ENCODE peak calls at places on chromosomes 7 and 10, in five cellular contexts. One of them, this sample, is unnamed.

GRCh38 chr7:94996331-94996730 is 88.9 kb downstream of the PPP1R9A start:
- DNase-seq in left lung: no peak
- DNase-seq in astrocyte: no peak
- DNase-seq in OCI-LY7: no peak
- DNase-seq in GM23338: no peak
- DNase-seq in this sample: no peak

GRCh38 chr10:102773986-102774385 is 30.2 kb downstream of the WBP1L start:
- DNase-seq in OCI-LY7: no peak
- DNase-seq in astrocyte: no peak
- DNase-seq in left lung: no peak
- DNase-seq in GM23338: no peak
- DNase-seq in this sample: no peak

GRCh38 chr7:119028736-119029135 is 804.2 kb downstream of the ANKRD7 start:
- DNase-seq in OCI-LY7: no peak
- DNase-seq in astrocyte: no peak
- DNase-seq in GM23338: no peak
- DNase-seq in left lung: no peak
- DNase-seq in this sample: no peak

GRCh38 chr10:26780793-26781601 is 79.8 kb downstream of the ABI1 start:
- DNase-seq in left lung: no peak
- DNase-seq in OCI-LY7: peak; percentile 28
- DNase-seq in GM23338: peak; percentile 73
- DNase-seq in astrocyte: peak; percentile 95
- DNase-seq in this sample: no peak

GRCh38 chr7:81956520-81956919 is 186.7 kb upstream of the HGF start:
- DNase-seq in GM23338: peak; percentile 86
- DNase-seq in left lung: no peak
- DNase-seq in astrocyte: peak; percentile 45
- DNase-seq in OCI-LY7: peak; percentile 63
- DNase-seq in this sample: peak; percentile 9

GRCh38 chr7:1693991-1694524 is 24.0 kb downstream of the ELFN1 start:
- DNase-seq in astrocyte: peak; percentile 60
- DNase-seq in left lung: peak; percentile 24
- DNase-seq in GM23338: peak; percentile 87
- DNase-seq in OCI-LY7: no peak
- DNase-seq in this sample: no peak

GRCh38 chr7:65475734-65476319 is 102.2 kb downstream of the ZNF92 start:
- DNase-seq in OCI-LY7: peak; percentile 99
- DNase-seq in astrocyte: peak; percentile 36
- DNase-seq in GM23338: no peak
- DNase-seq in left lung: no peak
- DNase-seq in this sample: peak; percentile 67

GRCh38 chr7:128831178-128831993 is 1.2 kb downstream of the FLNC start:
- DNase-seq in astrocyte: peak; percentile 74
- DNase-seq in OCI-LY7: peak; percentile 13
- DNase-seq in GM23338: peak; percentile 68
- DNase-seq in left lung: peak; percentile 30
- DNase-seq in this sample: no peak

GRCh38 chr7:140230517-140230861 is 53.7 kb upstream of the KDM7A start:
- DNase-seq in astrocyte: no peak
- DNase-seq in GM23338: no peak
- DNase-seq in left lung: peak; percentile 52
- DNase-seq in OCI-LY7: no peak
- DNase-seq in this sample: peak; percentile 74

GRCh38 chr10:62769574-62770242 is 34.8 kb upstream of the ADO start:
- DNase-seq in astrocyte: no peak
- DNase-seq in GM23338: peak; percentile 26
- DNase-seq in left lung: no peak
- DNase-seq in OCI-LY7: no peak
- DNase-seq in this sample: no peak

GRCh38 chr7:29292886-29293658 is 98.5 kb downstream of the CHN2 start:
- DNase-seq in astrocyte: no peak
- DNase-seq in OCI-LY7: no peak
- DNase-seq in GM23338: no peak
- DNase-seq in left lung: no peak
- DNase-seq in this sample: no peak

GRCh38 chr10:88104213-88104612 is 240.8 kb downstream of the PTEN start:
- DNase-seq in left lung: no peak
- DNase-seq in GM23338: no peak
- DNase-seq in OCI-LY7: no peak
- DNase-seq in astrocyte: no peak
- DNase-seq in this sample: no peak
- H3K4me1 ChIP-seq in left lung: no peaks in the 10 kb centered on the region
- H3K4me1 ChIP-seq in GM23338: no peaks in the 10 kb centered on the region
- H3K4me1 ChIP-seq in OCI-LY7: peaks cover 57% of the 10 kb centered on the region
- H3K4me1 ChIP-seq in astrocyte: no peaks in the 10 kb centered on the region
- H3K4me1 ChIP-seq in this sample: no peaks in the 10 kb centered on the region

GRCh38 chr10:35224045-35224740 is 97.5 kb downstream of the CREM start:
- DNase-seq in left lung: no peak
- DNase-seq in astrocyte: no peak
- DNase-seq in OCI-LY7: no peak
- DNase-seq in GM23338: peak; percentile 24
- DNase-seq in this sample: no peak

GRCh38 chr10:35225204-35225603 is 98.6 kb downstream of the CREM start:
- DNase-seq in left lung: no peak
- DNase-seq in GM23338: no peak
- DNase-seq in astrocyte: no peak
- DNase-seq in OCI-LY7: no peak
- DNase-seq in this sample: no peak

GRCh38 chr10:35226507-35226906 is 99.9 kb downstream of the CREM start:
- DNase-seq in astrocyte: no peak
- DNase-seq in OCI-LY7: no peak
- DNase-seq in left lung: no peak
- DNase-seq in GM23338: no peak
- DNase-seq in this sample: no peak

GRCh38 chr10:35231646-35232045 is 104.7 kb upstream of the CCNY start:
- DNase-seq in GM23338: no peak
- DNase-seq in left lung: no peak
- DNase-seq in OCI-LY7: no peak
- DNase-seq in astrocyte: no peak
- DNase-seq in this sample: no peak

GRCh38 chr10:35228058-35228457 is 101.4 kb downstream of the CREM start:
- DNase-seq in OCI-LY7: no peak
- DNase-seq in left lung: no peak
- DNase-seq in GM23338: peak; percentile 27
- DNase-seq in astrocyte: no peak
- DNase-seq in this sample: no peak
- TF ChIP-seq CTCF in OCI-LY7: no peak
- TF ChIP-seq CTCF in left lung: no peak
- TF ChIP-seq CTCF in GM23338: peak; percentile 30
- TF ChIP-seq CTCF in astrocyte: peak; percentile 6
- TF ChIP-seq CTCF in this sample: no peak

DNA sequence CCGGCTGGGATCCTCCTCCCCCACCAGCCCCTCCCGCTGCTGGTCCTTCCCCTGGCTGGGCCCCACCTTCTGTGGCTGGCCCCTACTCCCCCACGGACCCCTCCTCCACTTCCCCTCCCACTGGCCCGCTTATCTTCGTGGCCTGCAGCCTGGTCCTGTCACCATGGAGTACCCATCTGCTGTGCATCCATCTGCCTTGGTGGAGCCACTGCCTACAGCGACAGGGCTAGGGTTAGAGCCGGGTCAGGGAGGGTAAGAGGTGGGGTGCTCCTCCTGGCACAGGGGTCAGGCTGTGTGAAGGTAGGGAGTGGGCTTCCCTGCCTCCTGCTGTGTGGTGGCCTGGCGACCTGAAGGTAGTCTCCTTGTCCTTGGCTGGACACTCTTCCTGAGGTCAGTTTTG is 5.2 kb downstream of the ADCY1 start:
- DNase-seq in astrocyte: no peak
- DNase-seq in GM23338: no peak
- DNase-seq in left lung: no peak
- DNase-seq in OCI-LY7: no peak
- DNase-seq in this sample: no peak
- H3K36me3 ChIP-seq in astrocyte: no peaks in the 10 kb centered on the region
- H3K36me3 ChIP-seq in GM23338: no peaks in the 10 kb centered on the region
- H3K36me3 ChIP-seq in left lung: no peaks in the 10 kb centered on the region
- H3K36me3 ChIP-seq in OCI-LY7: no peaks in the 10 kb centered on the region
- H3K36me3 ChIP-seq in this sample: no peaks in the 10 kb centered on the region

DNA sequence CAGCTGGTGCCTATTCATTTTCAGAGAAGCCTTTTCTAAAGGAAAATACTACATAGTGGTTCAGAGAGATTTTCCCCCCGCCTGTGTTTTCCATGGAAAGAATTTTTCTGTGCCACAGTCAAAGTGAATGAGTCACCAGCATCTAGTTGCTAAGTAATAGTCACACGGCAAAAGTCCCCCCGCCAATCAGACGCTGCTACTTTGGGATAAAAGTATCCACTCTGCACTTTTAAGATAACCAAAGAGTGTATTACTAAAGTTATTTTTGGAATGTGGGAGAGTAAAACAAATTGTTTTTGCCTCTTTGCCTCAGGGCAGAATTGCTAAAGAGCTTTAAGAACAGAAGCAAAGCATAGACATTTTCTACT is 23.5 kb downstream of the ABLIM1 start:
- DNase-seq in GM23338: no peak
- DNase-seq in astrocyte: peak; percentile 95
- DNase-seq in OCI-LY7: no peak
- DNase-seq in left lung: peak; percentile 81
- DNase-seq in this sample: no peak
- H3K4me1 ChIP-seq in GM23338: peaks cover 24% of the 10 kb centered on the region
- H3K4me1 ChIP-seq in astrocyte: peaks cover 57% of the 10 kb centered on the region
- H3K4me1 ChIP-seq in OCI-LY7: no peaks in the 10 kb centered on the region
- H3K4me1 ChIP-seq in left lung: peaks cover 13% of the 10 kb centered on the region
- H3K4me1 ChIP-seq in this sample: no peaks in the 10 kb centered on the region

GRCh38 chr10:122798704-122799231 is 46.9 kb downstream of the CUZD1 start:
- DNase-seq in left lung: no peak
- DNase-seq in GM23338: no peak
- DNase-seq in OCI-LY7: no peak
- DNase-seq in astrocyte: no peak
- DNase-seq in this sample: no peak
- TF ChIP-seq CTCF in left lung: no peak
- TF ChIP-seq CTCF in GM23338: no peak
- TF ChIP-seq CTCF in OCI-LY7: no peak
- TF ChIP-seq CTCF in astrocyte: no peak
- TF ChIP-seq CTCF in this sample: no peak

GRCh38 chr7:114658188-114658587 is 243.6 kb downstream of the FOXP2 start:
- DNase-seq in OCI-LY7: no peak
- DNase-seq in left lung: no peak
- DNase-seq in astrocyte: no peak
- DNase-seq in GM23338: no peak
- DNase-seq in this sample: no peak

GRCh38 chr7:114659409-114659808 is 244.8 kb downstream of the FOXP2 start:
- DNase-seq in GM23338: no peak
- DNase-seq in astrocyte: no peak
- DNase-seq in left lung: no peak
- DNase-seq in OCI-LY7: no peak
- DNase-seq in this sample: no peak

GRCh38 chr7:114660007-114660406 is 245.4 kb downstream of the FOXP2 start:
- DNase-seq in left lung: no peak
- DNase-seq in OCI-LY7: no peak
- DNase-seq in GM23338: no peak
- DNase-seq in astrocyte: no peak
- DNase-seq in this sample: no peak

GRCh38 chr7:114653391-114654088 is 238.9 kb downstream of the FOXP2 start:
- DNase-seq in left lung: no peak
- DNase-seq in GM23338: no peak
- DNase-seq in astrocyte: no peak
- DNase-seq in OCI-LY7: no peak
- DNase-seq in this sample: no peak

GRCh38 chr7:114656471-114656870 is 241.9 kb downstream of the FOXP2 start:
- DNase-seq in OCI-LY7: no peak
- DNase-seq in astrocyte: no peak
- DNase-seq in left lung: no peak
- DNase-seq in GM23338: no peak
- DNase-seq in this sample: no peak
- H3K36me3 ChIP-seq in OCI-LY7: no peaks in the 10 kb centered on the region
- H3K36me3 ChIP-seq in astrocyte: no peaks in the 10 kb centered on the region
- H3K36me3 ChIP-seq in left lung: no peaks in the 10 kb centered on the region
- H3K36me3 ChIP-seq in GM23338: no peaks in the 10 kb centered on the region
- H3K36me3 ChIP-seq in this sample: no peaks in the 10 kb centered on the region

GRCh38 chr10:110352930-110353243 is 48.2 kb upstream of the SMNDC1 start:
- DNase-seq in GM23338: no peak
- DNase-seq in astrocyte: no peak
- DNase-seq in OCI-LY7: no peak
- DNase-seq in left lung: no peak
- DNase-seq in this sample: no peak

GRCh38 chr10:110353244-110354119 is 48.8 kb upstream of the SMNDC1 start:
- DNase-seq in left lung: no peak
- DNase-seq in GM23338: peak; percentile 58
- DNase-seq in astrocyte: peak; percentile 94
- DNase-seq in OCI-LY7: peak; percentile 14
- DNase-seq in this sample: no peak

GRCh38 chr10:110348351-110348750 is 43.6 kb upstream of the SMNDC1 start:
- DNase-seq in left lung: no peak
- DNase-seq in astrocyte: no peak
- DNase-seq in OCI-LY7: no peak
- DNase-seq in GM23338: no peak
- DNase-seq in this sample: no peak

GRCh38 chr10:110349826-110350225 is 45.1 kb upstream of the SMNDC1 start:
- DNase-seq in GM23338: no peak
- DNase-seq in left lung: no peak
- DNase-seq in OCI-LY7: no peak
- DNase-seq in astrocyte: no peak
- DNase-seq in this sample: no peak

DNA sequence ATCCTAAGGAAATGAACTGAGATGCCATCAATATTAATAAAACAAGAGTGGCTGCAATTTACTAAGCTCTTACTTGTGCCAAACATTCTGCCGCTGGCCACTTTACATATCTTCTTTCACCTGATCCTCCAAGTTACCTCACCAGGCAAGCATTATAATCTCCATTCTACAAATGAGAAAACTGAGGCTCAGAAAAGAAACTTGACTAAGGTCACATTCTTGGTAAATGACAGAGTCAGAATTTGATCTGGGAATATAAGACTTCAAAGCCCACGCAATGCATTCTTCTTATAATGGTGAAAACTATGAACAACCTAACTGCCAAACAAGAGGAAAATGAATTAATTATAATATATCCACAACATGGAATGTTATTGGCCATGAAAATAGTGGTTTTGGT is 46.1 kb upstream of the SMNDC1 start:
- DNase-seq in left lung: no peak
- DNase-seq in astrocyte: peak; percentile 90
- DNase-seq in GM23338: no peak
- DNase-seq in OCI-LY7: no peak
- DNase-seq in this sample: no peak
- H3K4me1 ChIP-seq in left lung: no peaks in the 10 kb centered on the region
- H3K4me1 ChIP-seq in astrocyte: peaks cover 21% of the 10 kb centered on the region
- H3K4me1 ChIP-seq in GM23338: peaks cover 20% of the 10 kb centered on the region
- H3K4me1 ChIP-seq in OCI-LY7: peaks cover 27% of the 10 kb centered on the region
- H3K4me1 ChIP-seq in this sample: no peaks in the 10 kb centered on the region

This sample was measured in mucosa of descending colon.